ENCODE peak calls at places on chromosomes 11 and 22, in five cellular contexts. One of them, this sample, is unnamed.
A peak's percentile ranks its signal among the peaks of the same experiment; 100 is the strongest.

GRCh38 chr22:21108379-21109115 is 62.8 kb downstream of the LRRC74B start:
- DNase-seq in coronary artery: no peak
- DNase-seq in HL-60: no peak
- DNase-seq in IMR-90: no peak
- DNase-seq in A549: peak; percentile 13
- DNase-seq in this sample: no peak

GRCh38 chr11:11579012-11579755 is 42.6 kb downstream of the GALNT18 start:
- DNase-seq in coronary artery: peak; percentile 66
- DNase-seq in HL-60: no peak
- DNase-seq in IMR-90: no peak
- DNase-seq in A549: no peak
- DNase-seq in this sample: no peak

GRCh38 chr11:76206327-76207081 is at the start of gene WNT11:
- DNase-seq in coronary artery: no peak
- DNase-seq in HL-60: no peak
- DNase-seq in IMR-90: no peak
- DNase-seq in A549: peak; percentile 35
- DNase-seq in this sample: no peak

GRCh38 chr11:76838422-76839068 is 22.2 kb upstream of the ACER3 start:
- DNase-seq in coronary artery: no peak
- DNase-seq in HL-60: no peak
- DNase-seq in IMR-90: no peak
- DNase-seq in A549: peak; percentile 55
- DNase-seq in this sample: no peak

GRCh38 chr11:45155627-45156180 is 9.3 kb downstream of the PRDM11 start:
- DNase-seq in coronary artery: no peak
- DNase-seq in HL-60: no peak
- DNase-seq in IMR-90: no peak
- DNase-seq in A549: no peak
- DNase-seq in this sample: no peak

GRCh38 chr11:125397421-125397820 is 98.6 kb downstream of the FEZ1 start:
- DNase-seq in coronary artery: no peak
- DNase-seq in HL-60: no peak
- DNase-seq in IMR-90: no peak
- DNase-seq in A549: no peak
- DNase-seq in this sample: no peak

GRCh38 chr11:708511-708910 is 2.5 kb downstream of the EPS8L2 start:
- DNase-seq in coronary artery: no peak
- DNase-seq in HL-60: no peak
- DNase-seq in IMR-90: no peak
- DNase-seq in A549: no peak
- DNase-seq in this sample: no peak

GRCh38 chr11:43035011-43035564 is 276.7 kb upstream of the API5 start:
- DNase-seq in coronary artery: no peak
- DNase-seq in HL-60: no peak
- DNase-seq in IMR-90: no peak
- DNase-seq in A549: no peak
- DNase-seq in this sample: no peak

GRCh38 chr11:102244681-102245409 is 72.4 kb upstream of the BIRC3 start:
- DNase-seq in coronary artery: no peak
- DNase-seq in HL-60: no peak
- DNase-seq in IMR-90: peak; percentile 87
- DNase-seq in A549: peak; percentile 45
- DNase-seq in this sample: no peak

GRCh38 chr11:130945945-130946344 is 29.7 kb upstream of the SNX19 start:
- DNase-seq in coronary artery: no peak
- DNase-seq in HL-60: no peak
- DNase-seq in IMR-90: peak; percentile 94
- DNase-seq in A549: no peak
- DNase-seq in this sample: no peak

GRCh38 chr22:19886605-19887250 is 32.1 kb upstream of the GNB1L start:
- DNase-seq in coronary artery: no peak
- DNase-seq in HL-60: peak; percentile 89
- DNase-seq in IMR-90: peak; percentile 61
- DNase-seq in A549: no peak
- DNase-seq in this sample: peak; percentile 71

GRCh38 chr11:8811571-8811970 is 99.4 kb upstream of the AKIP1 start:
- DNase-seq in coronary artery: no peak
- DNase-seq in HL-60: no peak
- DNase-seq in IMR-90: peak; percentile 72
- DNase-seq in A549: no peak
- DNase-seq in this sample: no peak

GRCh38 chr11:134915212-134915611 is 503.2 kb upstream of the B3GAT1 start:
- DNase-seq in coronary artery: no peak
- DNase-seq in HL-60: no peak
- DNase-seq in IMR-90: no peak
- DNase-seq in A549: no peak
- DNase-seq in this sample: no peak

GRCh38 chr11:83655996-83656395 is 369.8 kb upstream of the CCDC90B start:
- DNase-seq in coronary artery: no peak
- DNase-seq in HL-60: no peak
- DNase-seq in IMR-90: no peak
- DNase-seq in A549: no peak
- DNase-seq in this sample: no peak

GRCh38 chr11:123238297-123238696 is 43.2 kb upstream of the CLMP start:
- DNase-seq in coronary artery: peak; percentile 81
- DNase-seq in HL-60: no peak
- DNase-seq in IMR-90: peak; percentile 61
- DNase-seq in A549: no peak
- DNase-seq in this sample: no peak

GRCh38 chr11:15609445-15609844 is 494.7 kb downstream of the INSC start:
- DNase-seq in coronary artery: no peak
- DNase-seq in HL-60: no peak
- DNase-seq in IMR-90: no peak
- DNase-seq in A549: no peak
- DNase-seq in this sample: no peak

GRCh38 chr11:25038131-25038530 is 541.3 kb downstream of the LUZP2 start:
- DNase-seq in coronary artery: no peak
- DNase-seq in HL-60: no peak
- DNase-seq in IMR-90: no peak
- DNase-seq in A549: no peak
- DNase-seq in this sample: no peak

GRCh38 chr11:115580927-115581680 is 76.9 kb upstream of the CADM1 start:
- DNase-seq in coronary artery: no peak
- DNase-seq in HL-60: no peak
- DNase-seq in IMR-90: no peak
- DNase-seq in A549: no peak
- DNase-seq in this sample: no peak

GRCh38 chr22:31044262-31044861 is 36.8 kb upstream of the SMTN start:
- DNase-seq in coronary artery: no peak
- DNase-seq in HL-60: no peak
- DNase-seq in IMR-90: peak; percentile 74
- DNase-seq in A549: no peak
- DNase-seq in this sample: no peak

GRCh38 chr11:31050061-31050790 is 319.3 kb downstream of the DCDC1 start:
- DNase-seq in coronary artery: no peak
- DNase-seq in HL-60: no peak
- DNase-seq in IMR-90: no peak
- DNase-seq in A549: no peak
- DNase-seq in this sample: no peak

GRCh38 chr11:117185739-117186430 is 7.3 kb downstream of the SIDT2 start:
- DNase-seq in coronary artery: peak; percentile 31
- DNase-seq in HL-60: no peak
- DNase-seq in IMR-90: no peak
- DNase-seq in A549: no peak
- DNase-seq in this sample: peak; percentile 61

GRCh38 chr11:117820071-117820470 is 4.5 kb downstream of the FXYD2 start:
- DNase-seq in coronary artery: no peak
- DNase-seq in HL-60: no peak
- DNase-seq in IMR-90: no peak
- DNase-seq in A549: no peak
- DNase-seq in this sample: no peak

GRCh38 chr11:120625565-120625964 is 114.0 kb downstream of the GRIK4 start:
- DNase-seq in coronary artery: no peak
- DNase-seq in HL-60: no peak
- DNase-seq in IMR-90: no peak
- DNase-seq in A549: no peak
- DNase-seq in this sample: no peak

GRCh38 chr11:1924646-1925372 is 5.3 kb downstream of the TNNT3 start:
- DNase-seq in coronary artery: no peak
- DNase-seq in HL-60: no peak
- DNase-seq in IMR-90: no peak
- DNase-seq in A549: no peak
- DNase-seq in this sample: peak; percentile 41

GRCh38 chr11:125720781-125721180 is 25.3 kb upstream of the PATE1 start:
- DNase-seq in coronary artery: no peak
- DNase-seq in HL-60: no peak
- DNase-seq in IMR-90: no peak
- DNase-seq in A549: no peak
- DNase-seq in this sample: no peak

GRCh38 chr22:24585927-24586546 is 6.8 kb downstream of the LRRC75B start:
- DNase-seq in coronary artery: no peak
- DNase-seq in HL-60: no peak
- DNase-seq in IMR-90: no peak
- DNase-seq in A549: no peak
- DNase-seq in this sample: no peak

GRCh38 chr11:83881428-83881827 is 595.3 kb upstream of the CCDC90B start:
- DNase-seq in coronary artery: no peak
- DNase-seq in HL-60: no peak
- DNase-seq in IMR-90: no peak
- DNase-seq in A549: peak; percentile 11
- DNase-seq in this sample: no peak

GRCh38 chr11:111064118-111064517 is 181.4 kb upstream of the POU2AF2 start:
- DNase-seq in coronary artery: no peak
- DNase-seq in HL-60: no peak
- DNase-seq in IMR-90: peak; percentile 92
- DNase-seq in A549: no peak
- DNase-seq in this sample: no peak

GRCh38 chr22:47071078-47071811 is 308.8 kb downstream of the TBC1D22A start:
- DNase-seq in coronary artery: no peak
- DNase-seq in HL-60: no peak
- DNase-seq in IMR-90: no peak
- DNase-seq in A549: no peak
- DNase-seq in this sample: no peak

GRCh38 chr11:85823816-85824215 is 12.9 kb upstream of the SYTL2 start:
- DNase-seq in coronary artery: no peak
- DNase-seq in HL-60: no peak
- DNase-seq in IMR-90: peak; percentile 46
- DNase-seq in A549: no peak
- DNase-seq in this sample: no peak

GRCh38 chr11:65016705-65017104 is 2.7 kb downstream of the ARL2 start:
- DNase-seq in coronary artery: no peak
- DNase-seq in HL-60: no peak
- DNase-seq in IMR-90: no peak
- DNase-seq in A549: no peak
- DNase-seq in this sample: no peak
- TF ChIP-seq CTCF in coronary artery: no peak
- TF ChIP-seq CTCF in HL-60: no peak
- TF ChIP-seq CTCF in IMR-90: no peak
- TF ChIP-seq CTCF in A549: no peak
- TF ChIP-seq CTCF in this sample: no peak

GRCh38 chr22:36901411-36902142 is 11.9 kb upstream of the CSF2RB start:
- DNase-seq in coronary artery: no peak
- DNase-seq in HL-60: no peak
- DNase-seq in IMR-90: no peak
- DNase-seq in A549: no peak
- DNase-seq in this sample: no peak

GRCh38 chr22:36900880-36901279 is 12.5 kb upstream of the CSF2RB start:
- DNase-seq in coronary artery: no peak
- DNase-seq in HL-60: no peak
- DNase-seq in IMR-90: no peak
- DNase-seq in A549: no peak
- DNase-seq in this sample: no peak

GRCh38 chr22:36902143-36902911 is 11.1 kb upstream of the CSF2RB start:
- DNase-seq in coronary artery: no peak
- DNase-seq in HL-60: no peak
- DNase-seq in IMR-90: no peak
- DNase-seq in A549: no peak
- DNase-seq in this sample: no peak

GRCh38 chr22:36907464-36907863 is 6.0 kb upstream of the CSF2RB start:
- DNase-seq in coronary artery: no peak
- DNase-seq in HL-60: no peak
- DNase-seq in IMR-90: no peak
- DNase-seq in A549: no peak
- DNase-seq in this sample: no peak

GRCh38 chr22:36904260-36904659 is 9.2 kb upstream of the CSF2RB start:
- DNase-seq in coronary artery: no peak
- DNase-seq in HL-60: no peak
- DNase-seq in IMR-90: no peak
- DNase-seq in A549: no peak
- DNase-seq in this sample: no peak
- TF ChIP-seq CTCF in coronary artery: no peak
- TF ChIP-seq CTCF in HL-60: no peak
- TF ChIP-seq CTCF in IMR-90: no peak
- TF ChIP-seq CTCF in A549: no peak
- TF ChIP-seq CTCF in this sample: no peak

GRCh38 chr22:50474711-50475651 is at the start of gene SBF1:
- DNase-seq in coronary artery: peak; percentile 89
- DNase-seq in HL-60: peak; percentile 75
- DNase-seq in IMR-90: peak; percentile 84
- DNase-seq in A549: peak; percentile 82
- DNase-seq in this sample: peak; percentile 86
- TF ChIP-seq CTCF in coronary artery: no peak
- TF ChIP-seq CTCF in HL-60: no peak
- TF ChIP-seq CTCF in IMR-90: no peak
- TF ChIP-seq CTCF in A549: no peak
- TF ChIP-seq CTCF in this sample: no peak

GRCh38 chr11:72641900-72642814 is 32.1 kb downstream of the PDE2A start:
- DNase-seq in coronary artery: no peak
- DNase-seq in HL-60: no peak
- DNase-seq in IMR-90: no peak
- DNase-seq in A549: peak; percentile 28
- DNase-seq in this sample: no peak

GRCh38 chr11:72641522-72641899 is 32.7 kb downstream of the PDE2A start:
- DNase-seq in coronary artery: no peak
- DNase-seq in HL-60: no peak
- DNase-seq in IMR-90: no peak
- DNase-seq in A549: no peak
- DNase-seq in this sample: no peak

GRCh38 chr11:72643547-72643946 is 30.7 kb downstream of the PDE2A start:
- DNase-seq in coronary artery: peak; percentile 83
- DNase-seq in HL-60: no peak
- DNase-seq in IMR-90: no peak
- DNase-seq in A549: peak; percentile 60
- DNase-seq in this sample: peak; percentile 58

GRCh38 chr11:72646024-72646423 is 28.2 kb downstream of the PDE2A start:
- DNase-seq in coronary artery: no peak
- DNase-seq in HL-60: no peak
- DNase-seq in IMR-90: no peak
- DNase-seq in A549: no peak
- DNase-seq in this sample: no peak

DNA sequence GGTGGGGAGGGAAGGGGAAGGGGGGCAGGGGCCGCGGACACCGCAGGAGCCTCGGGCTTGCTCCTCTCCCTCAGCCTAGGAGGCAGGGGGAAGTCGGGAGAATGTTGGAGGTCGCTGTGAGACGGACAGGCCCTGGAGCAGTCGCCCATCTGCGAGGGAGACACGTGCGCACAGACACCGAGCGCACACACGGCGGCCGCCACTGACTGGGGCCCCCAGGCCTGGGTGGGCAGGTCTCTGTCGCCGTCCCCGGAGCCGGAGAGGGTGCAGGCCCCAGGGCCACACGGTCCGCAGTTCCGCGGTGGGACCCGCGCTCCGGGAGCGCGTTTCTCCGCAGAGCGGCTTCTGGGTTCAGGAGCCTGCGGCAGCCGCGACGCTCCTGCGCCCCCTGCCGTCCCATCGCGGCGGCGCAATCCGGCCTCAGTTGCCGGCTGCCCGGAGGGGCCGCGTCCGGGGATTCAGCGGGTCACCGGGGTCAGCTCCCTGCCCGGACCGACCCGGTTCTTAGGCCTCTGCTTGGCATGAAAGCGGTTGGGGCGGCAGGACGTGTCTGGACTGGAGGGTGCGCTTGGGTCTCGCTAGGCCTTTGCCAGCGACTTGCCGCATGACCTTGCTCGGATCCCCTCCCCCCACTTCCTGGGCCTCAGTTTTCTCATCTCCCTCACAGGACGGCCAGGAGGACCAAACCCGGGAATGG is 31.3 kb downstream of the PDE2A start:
- DNase-seq in coronary artery: no peak
- DNase-seq in HL-60: peak; percentile 36
- DNase-seq in IMR-90: peak; percentile 11
- DNase-seq in A549: peak; percentile 65
- DNase-seq in this sample: no peak
- TF ChIP-seq CTCF in coronary artery: peak; percentile 96
- TF ChIP-seq CTCF in HL-60: peak; percentile 69
- TF ChIP-seq CTCF in IMR-90: peak; percentile 84
- TF ChIP-seq CTCF in A549: peak; percentile 96
- TF ChIP-seq CTCF in this sample: peak; percentile 99